ENCODE peak calls at places on chromosomes 16 and 17, in seven cellular contexts. A, H, U, W, N, C and F are unnamed samples.
A peak's percentile ranks its signal among the peaks of the same experiment; 100 is the strongest.

GRCh38 chr17:77420804-77421634 is 280.2 kb downstream of the SEC14L1 start:
- DNase-seq in A (peak; percentile 90), H (no peak), U (peak; percentile 91), W (peak; percentile 68), N (no peak), C (peak; percentile 83), F (no peak)

GRCh38 chr16:8713635-8714097 is 39.2 kb downstream of the ABAT start:
- DNase-seq in A (no peak), H (no peak), U (no peak), W (no peak), N (no peak), C (no peak), F (peak; percentile 71)

GRCh38 chr16:89737341-89738071 is 16.2 kb downstream of the ZNF276 start:
- DNase-seq in A (no peak), H (no peak), U (no peak), W (no peak), N (no peak), C (no peak), F (no peak)

GRCh38 chr17:57243171-57243622 is 13.1 kb upstream of the MSI2 start:
- DNase-seq in A (peak; percentile 68), H (peak; percentile 8), U (peak; percentile 77), W (peak; percentile 33), N (peak; percentile 77), C (peak; percentile 78), F (peak; percentile 44)

GRCh38 chr16:74035816-74036215 is 260.8 kb upstream of the PSMD7 start:
- DNase-seq in A (no peak), H (no peak), U (peak; percentile 71), W (no peak), N (no peak), C (peak; percentile 6), F (no peak)

GRCh38 chr16:73065617-73066313 is 17.8 kb upstream of the ZFHX3 start:
- DNase-seq in A (no peak), H (no peak), U (no peak), W (no peak), N (no peak), C (peak; percentile 42), F (no peak)

GRCh38 chr17:74369221-74369620 is 1.9 kb downstream of the GPR142 start:
- DNase-seq in A (no peak), H (no peak), U (peak; percentile 88), W (no peak), N (no peak), C (no peak), F (no peak)

GRCh38 chr17:71068351-71068750 is 899.0 kb downstream of the KCNJ2 start:
- DNase-seq in A (no peak), H (no peak), U (no peak), W (no peak), N (no peak), C (no peak), F (no peak)

GRCh38 chr16:1257561-1258217 is 1.8 kb downstream of the TPSD1 start:
- DNase-seq in A (no peak), H (no peak), U (no peak), W (no peak), N (no peak), C (no peak), F (no peak)

GRCh38 chr16:12186774-12187335 is 210.3 kb downstream of the SNX29 start:
- DNase-seq in A (no peak), H (no peak), U (no peak), W (no peak), N (no peak), C (no peak), F (no peak)

GRCh38 chr16:4410335-4411075 is 5.9 kb downstream of the CORO7 start:
- DNase-seq in A (peak; percentile 90), H (no peak), U (no peak), W (peak; percentile 70), N (no peak), C (peak; percentile 94), F (no peak)

GRCh38 chr17:35890774-35891155 is 10.6 kb upstream of the CCL5 start:
- DNase-seq in A (no peak), H (no peak), U (no peak), W (no peak), N (no peak), C (no peak), F (no peak)

GRCh38 chr16:25005445-25006306 is 9.5 kb downstream of the ARHGAP17 start:
- DNase-seq in A (no peak), H (no peak), U (no peak), W (no peak), N (no peak), C (no peak), F (no peak)